ENCODE peak calls at places on chromosomes 6 and 20, in nine cellular contexts. F is IMR-90, Q is AG09309, Y is stomach, D is Calu3, A is nephron progenitor cell, J is tibial nerve, T is astrocyte of the spinal cord, C is tibial artery. L is an unnamed sample.
A peak's percentile ranks its signal among the peaks of the same experiment; 100 is the strongest.

GRCh38 chr20:17616480-17617211 is 46.8 kb downstream of the DSTN start:
- DNase-seq in F (no peak), Q (no peak), Y (peak; percentile 24), D (no peak), A (no peak), J (no peak), T (no peak), C (peak; percentile 64), L (no peak)

GRCh38 chr6:20034408-20034769 is 177.9 kb downstream of the MBOAT1 start:
- DNase-seq in F (no peak), Q (no peak), Y (no peak), D (no peak), A (no peak), J (no peak), T (no peak), C (no peak), L (no peak)

GRCh38 chr20:52749938-52750337 is 222.2 kb upstream of the TSHZ2 start:
- DNase-seq in F (no peak), Q (no peak), Y (no peak), D (no peak), A (no peak), J (no peak), T (no peak), C (no peak), L (no peak)

GRCh38 chr6:164531745-164532144 is 777.7 kb downstream of the C6orf118 start:
- DNase-seq in F (no peak), Q (no peak), Y (no peak), D (no peak), A (no peak), J (no peak), T (peak; percentile 1), C (no peak), L (no peak)

GRCh38 chr20:34543457-34544056 is 15.0 kb upstream of the MAP1LC3A start:
- DNase-seq in F (no peak), Q (no peak), Y (no peak), D (no peak), A (no peak), J (no peak), T (no peak), C (no peak), L (no peak)

GRCh38 chr6:142702501-142703460 is 242.2 kb downstream of the HIVEP2 start:
- DNase-seq in F (no peak), Q (no peak), Y (no peak), D (no peak), A (no peak), J (peak; percentile 47), T (no peak), C (peak; percentile 72), L (peak; percentile 17)

GRCh38 chr20:41264819-41265218 is 52.7 kb downstream of the ZHX3 start:
- DNase-seq in F (no peak), Q (no peak), Y (no peak), D (no peak), A (no peak), J (no peak), T (no peak), C (no peak), L (no peak)

GRCh38 chr6:127124196-127124595 is 5.7 kb downstream of the RSPO3 start:
- DNase-seq in F (no peak), Q (no peak), Y (no peak), D (no peak), A (no peak), J (no peak), T (no peak), C (no peak), L (no peak)

GRCh38 chr6:44219053-44219814 is 2.5 kb downstream of the MYMX start:
- DNase-seq in F (peak; percentile 55), Q (no peak), Y (peak; percentile 88), D (peak; percentile 89), A (peak; percentile 86), J (peak; percentile 75), T (peak; percentile 56), C (peak; percentile 95), L (peak; percentile 88)

GRCh38 chr6:139732451-139732850 is 358.0 kb upstream of the CITED2 start:
- DNase-seq in F (peak; percentile 78), Q (peak; percentile 37), Y (no peak), D (no peak), A (no peak), J (peak; percentile 33), T (peak; percentile 68), C (no peak), L (no peak)

GRCh38 chr6:42352856-42353564 is 98.7 kb downstream of the TRERF1 start:
- DNase-seq in F (peak; percentile 90), Q (peak; percentile 50), Y (no peak), D (no peak), A (no peak), J (no peak), T (peak; percentile 62), C (no peak), L (no peak)

GRCh38 chr6:94323853-94324252 is 904.5 kb upstream of the EPHA7 start:
- DNase-seq in F (no peak), Q (no peak), Y (no peak), D (no peak), A (no peak), J (no peak), T (no peak), C (no peak), L (no peak)
- TF ChIP-seq CTCF in F (no peak), Q (no peak), Y (no peak), D (no peak), A (no peak), J (no peak), T (peak; percentile 37), C (no peak), L (no peak)

GRCh38 chr20:25139061-25139705 is 56.3 kb upstream of the ENTPD6 start:
- DNase-seq in F (no peak), Q (no peak), Y (no peak), D (peak; percentile 6), A (no peak), J (no peak), T (no peak), C (no peak), L (no peak)
- TF ChIP-seq CTCF in F (no peak), Q (no peak), Y (no peak), D (no peak), A (no peak), J (no peak), T (no peak), C (no peak), L (no peak)

GRCh38 chr20:37345339-37346231 is at the start of gene SRC:
- DNase-seq in F (peak; percentile 60), Q (no peak), Y (peak; percentile 89), D (peak; percentile 94), A (peak; percentile 81), J (peak; percentile 57), T (peak; percentile 60), C (peak; percentile 93), L (peak; percentile 58)
- TF ChIP-seq CTCF in F (no peak), Q (no peak), Y (no peak), D (no peak), A (no peak), J (no peak), T (no peak), C (no peak), L (no peak)

GRCh38 chr20:9966966-9967365 is 67.8 kb upstream of the ANKEF1 start:
- DNase-seq in F (no peak), Q (no peak), Y (no peak), D (no peak), A (no peak), J (no peak), T (no peak), C (no peak), L (no peak)
- TF ChIP-seq CTCF in F (peak; percentile 20), Q (peak; percentile 17), Y (no peak), D (peak; percentile 27), A (no peak), J (no peak), T (peak; percentile 41), C (no peak), L (peak; percentile 38)

GRCh38 chr20:9458075-9458818 is 56.1 kb upstream of the LAMP5 start:
- DNase-seq in F (peak; percentile 20), Q (no peak), Y (peak; percentile 27), D (peak; percentile 13), A (no peak), J (no peak), T (peak; percentile 44), C (no peak), L (peak; percentile 36)
- TF ChIP-seq CTCF in F (peak; percentile 19), Q (peak; percentile 37), Y (no peak), D (no peak), A (peak; percentile 22), J (no peak), T (peak; percentile 33), C (no peak), L (peak; percentile 36)

DNA sequence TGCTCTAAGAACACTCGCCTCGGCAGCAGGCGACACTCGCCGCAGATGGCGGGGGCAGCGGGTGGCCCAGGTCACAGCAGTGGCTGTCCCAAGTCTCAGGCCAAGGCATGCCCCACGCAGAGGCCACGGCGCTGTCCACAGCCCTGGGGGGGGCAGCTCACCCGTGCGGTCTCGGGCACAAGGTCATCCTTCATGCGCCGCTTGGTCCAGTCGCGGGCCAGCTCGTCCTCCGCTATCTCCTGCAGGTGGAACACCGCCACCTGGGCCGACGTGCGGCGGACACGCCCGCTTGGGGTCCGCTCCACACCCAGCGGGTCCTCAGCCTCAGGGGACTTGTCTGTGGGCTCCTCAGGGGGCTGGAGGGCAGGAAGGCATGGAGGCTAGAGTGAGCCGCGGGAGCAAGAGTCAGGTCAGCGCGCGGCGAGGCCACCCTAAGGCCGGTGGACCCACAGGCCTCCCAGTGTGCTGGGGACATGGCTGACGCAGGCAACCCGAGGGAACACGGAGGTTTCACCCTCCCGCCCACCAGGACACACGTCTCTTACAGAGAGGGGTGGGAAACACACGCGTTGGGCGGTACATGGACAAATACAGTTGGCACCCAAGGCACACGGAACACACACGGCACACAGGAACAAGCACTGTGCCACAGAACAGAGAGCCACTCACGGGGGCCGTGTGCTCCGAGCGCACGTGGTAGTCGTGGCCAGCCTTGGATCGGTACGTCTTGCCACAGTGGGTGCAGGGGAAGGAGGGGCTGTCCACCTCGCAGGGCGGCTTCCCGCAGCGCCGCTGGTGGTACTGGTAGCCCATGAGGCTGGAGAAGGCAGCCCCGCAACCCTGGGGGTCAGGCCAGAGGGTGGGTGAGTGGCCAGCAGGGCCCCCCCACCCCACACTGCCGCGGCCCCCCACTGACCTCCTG is 6.5 kb upstream of the UCKL1 start:
- DNase-seq in F (no peak), Q (no peak), Y (no peak), D (no peak), A (no peak), J (no peak), T (no peak), C (no peak), L (no peak)
- TF ChIP-seq CTCF in F (no peak), Q (no peak), Y (no peak), D (no peak), A (no peak), J (no peak), T (no peak), C (no peak), L (no peak)

L was measured in endothelial cell.